ENCODE peak calls at places on chromosome 21, in six cellular contexts. V is right lobe of liver, J is colonic mucosa, W is astrocyte of the cerebellum, I is AG09319, G is ovary. S is an unnamed sample.

GRCh38 chr21:26572026-26572425 is 1.1 kb downstream of the CYYR1 start:
- DNase-seq in V (no peak), J (no peak), W (no peak), I (no peak), G (no peak), S (no peak)

GRCh38 chr21:41671859-41672542 is 94.9 kb downstream of the RIPK4 start:
- DNase-seq in V (no peak), J (no peak), W (no peak), I (no peak), G (no peak), S (no peak)

GRCh38 chr21:36478941-36479340 is 981 bp downstream of the CLDN14 start:
- DNase-seq in V (no peak), J (no peak), W (no peak), I (no peak), G (no peak), S (peak; percentile 8)

GRCh38 chr21:34335316-34335715 is 28.5 kb upstream of the KCNE2 start:
- DNase-seq in V (no peak), J (no peak), W (no peak), I (peak; percentile 67), G (no peak), S (no peak)

GRCh38 chr21:25956993-25957714 is 213.4 kb downstream of the APP start:
- DNase-seq in V (no peak), J (no peak), W (peak; percentile 66), I (peak; percentile 58), G (no peak), S (no peak)

GRCh38 chr21:35491114-35491513 is 442.0 kb upstream of the RUNX1 start:
- DNase-seq in V (no peak), J (no peak), W (no peak), I (no peak), G (no peak), S (no peak)

GRCh38 chr21:41678944-41679343 is 87.9 kb downstream of the RIPK4 start:
- DNase-seq in V (peak; percentile 97), J (peak; percentile 97), W (peak; percentile 94), I (peak; percentile 89), G (peak; percentile 82), S (peak; percentile 74)

GRCh38 chr21:33355996-33356395 is 31.2 kb downstream of the IFNAR1 start:
- DNase-seq in V (no peak), J (no peak), W (no peak), I (no peak), G (no peak), S (no peak)

GRCh38 chr21:34576043-34576466 is 38.9 kb downstream of the RCAN1 start:
- DNase-seq in V (no peak), J (peak; percentile 48), W (no peak), I (no peak), G (no peak), S (no peak)

GRCh38 chr21:36381841-36382589 is 3.2 kb upstream of the CHAF1B start:
- DNase-seq in V (no peak), J (no peak), W (no peak), I (no peak), G (no peak), S (no peak)

GRCh38 chr21:36628096-36628495 is 70.8 kb upstream of the SIM2 start:
- DNase-seq in V (no peak), J (no peak), W (no peak), I (no peak), G (no peak), S (no peak)

GRCh38 chr21:41711416-41712023 is 55.3 kb downstream of the RIPK4 start:
- DNase-seq in V (no peak), J (peak; percentile 67), W (no peak), I (no peak), G (no peak), S (no peak)

GRCh38 chr21:35427320-35428040 is 378.4 kb upstream of the RUNX1 start:
- DNase-seq in V (no peak), J (no peak), W (no peak), I (no peak), G (no peak), S (no peak)

GRCh38 chr21:34695434-34695833 is 26.6 kb downstream of the CLIC6 start:
- DNase-seq in V (no peak), J (no peak), W (no peak), I (no peak), G (no peak), S (no peak)

GRCh38 chr21:36330904-36331303 is 10.9 kb downstream of the MORC3 start:
- DNase-seq in V (no peak), J (peak; percentile 52), W (no peak), I (no peak), G (peak; percentile 54), S (peak; percentile 13)

GRCh38 chr21:46325073-46325912 is 1.3 kb downstream of the PCNT start:
- DNase-seq in V (peak; percentile 60), J (peak; percentile 60), W (no peak), I (no peak), G (peak; percentile 65), S (peak; percentile 45)
- TF ChIP-seq CTCF in V (peak; percentile 5), J (no peak), W (peak; percentile 47), I (peak; percentile 37), G (no peak), S (peak; percentile 51)

GRCh38 chr21:14306143-14306907 is 76.6 kb downstream of the HSPA13 start:
- DNase-seq in V (no peak), J (no peak), W (no peak), I (no peak), G (no peak), S (no peak)
- TF ChIP-seq CTCF in V (peak; percentile 9), J (no peak), W (no peak), I (no peak), G (no peak), S (no peak)

GRCh38 chr21:38696617-38697016 is 109.1 kb upstream of the ETS2 start:
- DNase-seq in V (no peak), J (no peak), W (no peak), I (no peak), G (no peak), S (no peak)
- TF ChIP-seq CTCF in V (no peak), J (no peak), W (no peak), I (no peak), G (no peak), S (no peak)

DNA sequence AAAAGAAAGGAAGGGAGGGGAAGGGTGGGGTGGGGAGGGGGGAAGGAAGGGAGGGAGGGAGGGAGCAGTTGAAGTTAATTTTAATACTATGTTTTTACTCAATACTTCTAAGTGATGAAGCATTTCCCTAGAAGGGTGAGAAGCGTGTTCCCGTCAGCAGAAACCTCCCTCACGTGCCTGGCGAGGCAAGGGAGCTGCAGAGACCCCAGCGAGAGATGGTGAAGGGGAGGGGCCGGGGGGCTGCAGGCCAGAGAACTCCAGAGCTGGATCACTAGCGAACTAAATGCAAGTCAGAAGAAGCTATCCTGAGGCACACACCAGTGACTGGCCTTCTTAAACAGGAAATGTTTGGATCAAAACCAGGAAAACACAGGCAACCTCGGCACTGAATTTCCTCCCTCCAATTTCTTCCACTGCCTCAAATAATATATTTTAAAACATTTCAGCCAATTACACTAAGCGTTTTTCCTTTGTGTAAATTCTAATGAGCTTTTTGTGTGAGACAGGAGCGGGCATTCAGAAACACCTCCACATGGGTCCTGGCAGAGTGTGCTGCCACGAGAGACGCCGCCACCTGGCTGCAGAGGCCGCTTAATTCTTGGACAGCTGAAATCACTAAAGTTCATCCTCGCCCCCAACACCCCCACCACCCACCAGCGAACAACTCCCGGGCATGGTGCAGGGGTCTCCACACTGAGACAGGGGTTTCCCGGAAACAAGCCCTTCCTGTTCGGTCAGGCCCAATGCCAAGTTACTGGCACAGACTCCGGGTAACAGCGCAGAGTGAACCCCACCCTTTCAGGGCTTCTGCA is 17.8 kb downstream of the WDR4 start:
- DNase-seq in V (no peak), J (no peak), W (no peak), I (no peak), G (no peak), S (no peak)
- TF ChIP-seq CTCF in V (no peak), J (no peak), W (no peak), I (no peak), G (no peak), S (no peak)

S was measured in neural crest cell.